ENCODE peak calls at places on chromosome 22, in six cellular contexts. One of them, this sample, is unnamed.

GRCh38 chr22:49664891-49665290 is 162.8 kb downstream of the BRD1 start:
- DNase-seq in neuronal stem cell: no peak
- DNase-seq in mesenchymal stem cell: no peak
- DNase-seq in mesendoderm: no peak
- DNase-seq in H1: no peak
- DNase-seq in H9: peak
- DNase-seq in this sample: no peak

GRCh38 chr22:38415046-38415445 is 40.0 kb downstream of the KCNJ4 start:
- DNase-seq in neuronal stem cell: no peak
- DNase-seq in mesenchymal stem cell: no peak
- DNase-seq in mesendoderm: no peak
- DNase-seq in H1: no peak
- DNase-seq in H9: no peak
- DNase-seq in this sample: no peak

GRCh38 chr22:49760630-49761571 is 66.8 kb downstream of the BRD1 start:
- DNase-seq in neuronal stem cell: no peak
- DNase-seq in mesenchymal stem cell: no peak
- DNase-seq in mesendoderm: no peak
- DNase-seq in H1: no peak
- DNase-seq in H9: peak
- DNase-seq in this sample: no peak

GRCh38 chr22:30365891-30366290 is 9.1 kb downstream of the CCDC157 start:
- DNase-seq in neuronal stem cell: no peak
- DNase-seq in mesenchymal stem cell: no peak
- DNase-seq in mesendoderm: no peak
- DNase-seq in H1: no peak
- DNase-seq in H9: no peak
- DNase-seq in this sample: no peak

GRCh38 chr22:31616315-31616980 is 45.6 kb downstream of the PISD start:
- DNase-seq in neuronal stem cell: no peak
- DNase-seq in mesenchymal stem cell: no peak
- DNase-seq in mesendoderm: no peak
- DNase-seq in H1: no peak
- DNase-seq in H9: no peak
- DNase-seq in this sample: no peak

GRCh38 chr22:35397095-35397904 is 2.6 kb upstream of the MCM5 start:
- DNase-seq in neuronal stem cell: no peak
- DNase-seq in mesenchymal stem cell: peak
- DNase-seq in mesendoderm: peak
- DNase-seq in H1: no peak
- DNase-seq in H9: no peak
- DNase-seq in this sample: peak

GRCh38 chr22:33142282-33142681 is 84.1 kb upstream of the SYN3 start:
- DNase-seq in neuronal stem cell: no peak
- DNase-seq in mesenchymal stem cell: no peak
- DNase-seq in mesendoderm: no peak
- DNase-seq in H1: no peak
- DNase-seq in H9: no peak
- DNase-seq in this sample: no peak

GRCh38 chr22:36467946-36468345 is 13.5 kb downstream of the TXN2 start:
- DNase-seq in neuronal stem cell: no peak
- DNase-seq in mesenchymal stem cell: peak
- DNase-seq in mesendoderm: no peak
- DNase-seq in H1: no peak
- DNase-seq in H9: no peak
- DNase-seq in this sample: peak

GRCh38 chr22:46045459-46046298 is 68.7 kb upstream of the WNT7B start:
- DNase-seq in neuronal stem cell: no peak
- DNase-seq in mesenchymal stem cell: no peak
- DNase-seq in mesendoderm: no peak
- DNase-seq in H1: no peak
- DNase-seq in H9: no peak
- DNase-seq in this sample: no peak

GRCh38 chr22:31680764-31681624 is 19.0 kb upstream of the PISD start:
- DNase-seq in neuronal stem cell: no peak
- DNase-seq in mesenchymal stem cell: peak
- DNase-seq in mesendoderm: no peak
- DNase-seq in H1: no peak
- DNase-seq in H9: no peak
- DNase-seq in this sample: peak

GRCh38 chr22:32375678-32376450 is 18.2 kb downstream of the RFPL3 start:
- DNase-seq in neuronal stem cell: no peak
- DNase-seq in mesenchymal stem cell: no peak
- DNase-seq in mesendoderm: no peak
- DNase-seq in H1: no peak
- DNase-seq in H9: no peak
- DNase-seq in this sample: no peak

GRCh38 chr22:49031746-49032330 is 795.8 kb downstream of the BRD1 start:
- DNase-seq in neuronal stem cell: no peak
- DNase-seq in mesenchymal stem cell: no peak
- DNase-seq in mesendoderm: no peak
- DNase-seq in H1: no peak
- DNase-seq in H9: no peak
- DNase-seq in this sample: no peak

GRCh38 chr22:27032121-27032761 is 374.9 kb downstream of the MIAT start:
- DNase-seq in neuronal stem cell: no peak
- DNase-seq in mesenchymal stem cell: no peak
- DNase-seq in mesendoderm: peak
- DNase-seq in H1: peak
- DNase-seq in H9: peak
- DNase-seq in this sample: no peak

GRCh38 chr22:30667092-30667485 is 586 bp downstream of the DUSP18 start:
- DNase-seq in neuronal stem cell: no peak
- DNase-seq in mesenchymal stem cell: no peak
- DNase-seq in mesendoderm: no peak
- DNase-seq in H1: no peak
- DNase-seq in H9: no peak
- DNase-seq in this sample: no peak

GRCh38 chr22:19879248-19879575 is 24.5 kb upstream of the GNB1L start:
- DNase-seq in neuronal stem cell: no peak
- DNase-seq in mesenchymal stem cell: no peak
- DNase-seq in mesendoderm: no peak
- DNase-seq in H1: no peak
- DNase-seq in H9: peak
- DNase-seq in this sample: no peak

GRCh38 chr22:30324008-30324730 is 2.6 kb downstream of the TBC1D10A start:
- DNase-seq in neuronal stem cell: no peak
- DNase-seq in mesenchymal stem cell: peak
- DNase-seq in mesendoderm: no peak
- DNase-seq in H1: no peak
- DNase-seq in H9: no peak
- DNase-seq in this sample: peak

GRCh38 chr22:23903328-23903971 is 9.3 kb downstream of the MIF start:
- DNase-seq in neuronal stem cell: no peak
- DNase-seq in mesenchymal stem cell: no peak
- DNase-seq in mesendoderm: no peak
- DNase-seq in H1: no peak
- DNase-seq in H9: no peak
- DNase-seq in this sample: peak

GRCh38 chr22:50276143-50276542 is 6.0 kb upstream of the MAPK11 start:
- DNase-seq in neuronal stem cell: no peak
- DNase-seq in mesenchymal stem cell: no peak
- DNase-seq in mesendoderm: peak
- DNase-seq in H1: no peak
- DNase-seq in H9: peak
- DNase-seq in this sample: peak

GRCh38 chr22:49954354-49954753 is 6.2 kb upstream of the PIM3 start:
- DNase-seq in neuronal stem cell: no peak
- DNase-seq in mesenchymal stem cell: no peak
- DNase-seq in mesendoderm: no peak
- DNase-seq in H1: no peak
- DNase-seq in H9: no peak
- DNase-seq in this sample: no peak

GRCh38 chr22:23397618-23398567 is 182.2 kb downstream of the IGLL1 start:
- DNase-seq in neuronal stem cell: no peak
- DNase-seq in mesenchymal stem cell: no peak
- DNase-seq in mesendoderm: no peak
- DNase-seq in H1: no peak
- DNase-seq in H9: no peak
- DNase-seq in this sample: no peak

GRCh38 chr22:35642305-35642741 is 5.9 kb upstream of the APOL6 start:
- DNase-seq in neuronal stem cell: no peak
- DNase-seq in mesenchymal stem cell: peak
- DNase-seq in mesendoderm: no peak
- DNase-seq in H1: no peak
- DNase-seq in H9: no peak
- DNase-seq in this sample: peak

GRCh38 chr22:32531955-32532818 is 57.6 kb downstream of the FBXO7 start:
- DNase-seq in neuronal stem cell: peak
- DNase-seq in mesenchymal stem cell: peak
- DNase-seq in mesendoderm: peak
- DNase-seq in H1: peak
- DNase-seq in H9: peak
- DNase-seq in this sample: peak

GRCh38 chr22:19291218-19291579 is 320 bp downstream of the CLTCL1 start:
- DNase-seq in neuronal stem cell: no peak
- DNase-seq in mesenchymal stem cell: no peak
- DNase-seq in mesendoderm: peak
- DNase-seq in H1: no peak
- DNase-seq in H9: peak
- DNase-seq in this sample: no peak

GRCh38 chr22:24819941-24820461 is 14.0 kb downstream of the SGSM1 start:
- DNase-seq in neuronal stem cell: no peak
- DNase-seq in mesenchymal stem cell: no peak
- DNase-seq in mesendoderm: no peak
- DNase-seq in H1: no peak
- DNase-seq in H9: no peak
- DNase-seq in this sample: no peak

GRCh38 chr22:24768537-24769374 is 5.8 kb downstream of the PIWIL3 start:
- DNase-seq in neuronal stem cell: peak
- DNase-seq in mesenchymal stem cell: peak
- DNase-seq in mesendoderm: peak
- DNase-seq in H1: no peak
- DNase-seq in H9: peak
- DNase-seq in this sample: peak

GRCh38 chr22:37485714-37486223 is 415 bp downstream of the MFNG start:
- DNase-seq in neuronal stem cell: no peak
- DNase-seq in mesenchymal stem cell: no peak
- DNase-seq in mesendoderm: no peak
- DNase-seq in H1: no peak
- DNase-seq in H9: no peak
- DNase-seq in this sample: no peak

GRCh38 chr22:34760276-34761008 is 305.5 kb upstream of the ISX start:
- DNase-seq in neuronal stem cell: no peak
- DNase-seq in mesenchymal stem cell: no peak
- DNase-seq in mesendoderm: no peak
- DNase-seq in H1: no peak
- DNase-seq in H9: no peak
- DNase-seq in this sample: no peak

GRCh38 chr22:37498289-37498909 is 12.2 kb upstream of the MFNG start:
- DNase-seq in neuronal stem cell: peak
- DNase-seq in mesenchymal stem cell: no peak
- DNase-seq in mesendoderm: peak
- DNase-seq in H1: peak
- DNase-seq in H9: peak
- DNase-seq in this sample: no peak

GRCh38 chr22:39456262-39457046 is at the start of gene MGAT3:
- DNase-seq in neuronal stem cell: no peak
- DNase-seq in mesenchymal stem cell: no peak
- DNase-seq in mesendoderm: no peak
- DNase-seq in H1: no peak
- DNase-seq in H9: no peak
- DNase-seq in this sample: no peak
- H3K9ac ChIP-seq in neuronal stem cell: peak
- H3K9ac ChIP-seq in mesenchymal stem cell: no peak
- H3K9ac ChIP-seq in mesendoderm: peak
- H3K9ac ChIP-seq in H1: no peak
- H3K9ac ChIP-seq in H9: no peak
- H3K9ac ChIP-seq in this sample: no peak

DNA sequence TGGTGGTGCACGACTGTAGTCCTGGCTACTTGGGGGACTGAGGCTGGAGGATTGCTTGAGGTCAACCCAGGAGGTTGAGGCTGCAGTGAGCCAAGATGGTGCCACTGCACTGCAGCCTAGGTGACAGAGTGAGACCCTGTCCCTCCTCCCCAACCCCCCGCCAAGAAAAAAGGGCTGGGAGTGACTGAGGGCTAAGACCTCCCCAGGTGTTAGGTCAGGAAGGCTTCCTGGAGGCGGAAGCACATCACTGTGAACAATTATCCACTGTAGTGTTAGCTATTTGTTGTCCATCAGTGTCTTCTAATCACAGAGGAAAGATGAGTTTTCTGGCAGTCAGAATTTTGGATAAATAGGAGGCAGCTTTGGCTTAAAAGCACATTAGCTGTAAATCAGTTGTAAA is 8.8 kb downstream of the YDJC start:
- DNase-seq in neuronal stem cell: no peak
- DNase-seq in mesenchymal stem cell: no peak
- DNase-seq in mesendoderm: no peak
- DNase-seq in H1: no peak
- DNase-seq in H9: no peak
- DNase-seq in this sample: no peak
- H2BK15ac ChIP-seq in neuronal stem cell: no peak
- H2BK15ac ChIP-seq in mesenchymal stem cell: no peak
- H2BK15ac ChIP-seq in mesendoderm: no peak
- H2BK15ac ChIP-seq in H1: no peak
- H2BK15ac ChIP-seq in H9: no peak
- H2BK15ac ChIP-seq in this sample: no peak

DNA sequence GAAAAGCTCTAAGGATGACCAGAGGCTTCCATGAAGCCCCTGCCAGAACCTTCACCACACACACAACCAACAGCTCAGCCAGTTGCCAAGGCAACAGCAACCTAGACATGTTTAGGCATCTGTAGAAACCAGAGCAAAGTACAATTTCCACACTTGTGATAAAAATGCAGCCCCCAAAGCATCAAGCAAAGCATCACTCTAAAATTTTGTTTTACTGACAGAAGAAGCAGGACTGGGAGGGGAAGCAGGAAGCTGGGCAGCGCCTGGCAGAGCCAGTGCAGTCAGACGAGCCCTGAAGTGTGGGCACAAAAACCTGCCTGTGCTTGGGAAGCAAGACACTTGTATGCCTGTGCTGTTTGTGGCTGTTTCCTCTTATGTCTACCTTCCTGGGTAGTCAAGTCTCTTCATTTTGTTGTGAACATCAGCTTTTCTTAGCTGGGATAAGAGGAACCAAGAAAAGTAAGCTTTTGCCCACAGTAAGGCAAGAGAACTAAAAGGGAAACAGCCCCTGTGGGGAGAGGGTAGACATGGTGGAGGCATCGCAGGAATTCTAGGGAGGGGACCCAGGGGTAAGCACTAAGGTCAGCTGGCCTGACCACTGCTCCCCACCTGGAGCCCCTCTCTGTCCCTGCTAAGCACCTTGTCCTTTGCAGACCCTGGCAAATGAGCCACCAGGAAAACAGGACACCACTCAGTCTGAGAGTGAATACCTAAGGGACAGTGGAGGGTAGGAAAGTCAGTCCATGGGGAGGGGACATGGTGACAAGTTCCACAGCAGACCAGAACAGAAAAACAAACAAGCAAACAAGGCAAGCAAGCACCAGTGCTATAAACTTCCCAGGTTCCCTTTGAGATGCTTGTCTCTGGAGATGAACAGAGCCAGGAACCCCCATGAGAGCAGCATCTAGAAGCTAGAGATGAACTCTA is 13.4 kb downstream of the PACSIN2 start:
- DNase-seq in neuronal stem cell: no peak
- DNase-seq in mesenchymal stem cell: peak
- DNase-seq in mesendoderm: no peak
- DNase-seq in H1: no peak
- DNase-seq in H9: no peak
- DNase-seq in this sample: no peak
- H3K9ac ChIP-seq in neuronal stem cell: no peak
- H3K9ac ChIP-seq in mesenchymal stem cell: peak
- H3K9ac ChIP-seq in mesendoderm: no peak
- H3K9ac ChIP-seq in H1: no peak
- H3K9ac ChIP-seq in H9: no peak
- H3K9ac ChIP-seq in this sample: peak

GRCh38 chr22:40694409-40694808 is 15.1 kb downstream of the MCHR1 start:
- DNase-seq in neuronal stem cell: no peak
- DNase-seq in mesenchymal stem cell: no peak
- DNase-seq in mesendoderm: no peak
- DNase-seq in H1: no peak
- DNase-seq in H9: no peak
- DNase-seq in this sample: no peak
- H2BK15ac ChIP-seq in neuronal stem cell: no peak
- H2BK15ac ChIP-seq in mesenchymal stem cell: no peak
- H2BK15ac ChIP-seq in mesendoderm: no peak
- H2BK15ac ChIP-seq in H1: no peak
- H2BK15ac ChIP-seq in H9: no peak
- H2BK15ac ChIP-seq in this sample: no peak